ENCODE peak calls at places on chromosomes 3 and 15, in seven cellular contexts. One of them, this sample, is unnamed.
A peak's percentile ranks its signal among the peaks of the same experiment; 100 is the strongest.

GRCh38 chr15:39300451-39301153 is 280.3 kb upstream of the THBS1 start:
- DNase-seq in HepG2: no peak
- DNase-seq in HCT116: no peak
- DNase-seq in keratinocyte: no peak
- DNase-seq in neuronal stem cell: no peak
- DNase-seq in mammary epithelial cell: peak; percentile 49
- DNase-seq in adipocyte: peak; percentile 84
- DNase-seq in this sample: no peak

GRCh38 chr3:177590826-177591225 is 393.5 kb upstream of the TBL1XR1 start:
- DNase-seq in HepG2: no peak
- DNase-seq in HCT116: no peak
- DNase-seq in keratinocyte: no peak
- DNase-seq in neuronal stem cell: no peak
- DNase-seq in mammary epithelial cell: peak; percentile 46
- DNase-seq in adipocyte: no peak
- DNase-seq in this sample: no peak

GRCh38 chr15:85925649-85926237 is 131.0 kb upstream of the KLHL25 start:
- DNase-seq in HepG2: no peak
- DNase-seq in HCT116: no peak
- DNase-seq in keratinocyte: no peak
- DNase-seq in neuronal stem cell: no peak
- DNase-seq in mammary epithelial cell: no peak
- DNase-seq in adipocyte: no peak
- DNase-seq in this sample: no peak

GRCh38 chr3:12287727-12288465 is 974 bp upstream of the PPARG start:
- DNase-seq in HepG2: no peak
- DNase-seq in HCT116: no peak
- DNase-seq in keratinocyte: no peak
- DNase-seq in neuronal stem cell: peak; percentile 44
- DNase-seq in mammary epithelial cell: no peak
- DNase-seq in adipocyte: peak; percentile 82
- DNase-seq in this sample: peak; percentile 77

GRCh38 chr3:30688776-30689175 is 82.4 kb downstream of the TGFBR2 start:
- DNase-seq in HepG2: no peak
- DNase-seq in HCT116: no peak
- DNase-seq in keratinocyte: peak; percentile 13
- DNase-seq in neuronal stem cell: no peak
- DNase-seq in mammary epithelial cell: no peak
- DNase-seq in adipocyte: no peak
- DNase-seq in this sample: no peak

GRCh38 chr3:55882006-55882405 is 394.9 kb upstream of the WNT5A start:
- DNase-seq in HepG2: no peak
- DNase-seq in HCT116: no peak
- DNase-seq in keratinocyte: no peak
- DNase-seq in neuronal stem cell: no peak
- DNase-seq in mammary epithelial cell: no peak
- DNase-seq in adipocyte: no peak
- DNase-seq in this sample: no peak

GRCh38 chr3:59424268-59425010 is 374.6 kb upstream of the CFAP20DC start:
- DNase-seq in HepG2: no peak
- DNase-seq in HCT116: no peak
- DNase-seq in keratinocyte: peak; percentile 36
- DNase-seq in neuronal stem cell: no peak
- DNase-seq in mammary epithelial cell: peak; percentile 92
- DNase-seq in adipocyte: peak; percentile 80
- DNase-seq in this sample: no peak

GRCh38 chr15:43912991-43913927 is 86.5 kb downstream of the WDR76 start:
- DNase-seq in HepG2: peak; percentile 46
- DNase-seq in HCT116: peak; percentile 92
- DNase-seq in keratinocyte: peak; percentile 93
- DNase-seq in neuronal stem cell: no peak
- DNase-seq in mammary epithelial cell: peak; percentile 93
- DNase-seq in adipocyte: peak; percentile 88
- DNase-seq in this sample: no peak

GRCh38 chr3:181541414-181541813 is 170.3 kb upstream of the SOX2 start:
- DNase-seq in HepG2: no peak
- DNase-seq in HCT116: no peak
- DNase-seq in keratinocyte: no peak
- DNase-seq in neuronal stem cell: no peak
- DNase-seq in mammary epithelial cell: peak; percentile 60
- DNase-seq in adipocyte: no peak
- DNase-seq in this sample: no peak

GRCh38 chr3:175260145-175260794 is 401.1 kb downstream of the NAALADL2 start:
- DNase-seq in HepG2: no peak
- DNase-seq in HCT116: no peak
- DNase-seq in keratinocyte: no peak
- DNase-seq in neuronal stem cell: no peak
- DNase-seq in mammary epithelial cell: peak; percentile 60
- DNase-seq in adipocyte: peak; percentile 54
- DNase-seq in this sample: no peak

GRCh38 chr15:54810496-54810895 is 386.2 kb downstream of the RSL24D1 start:
- DNase-seq in HepG2: no peak
- DNase-seq in HCT116: no peak
- DNase-seq in keratinocyte: no peak
- DNase-seq in neuronal stem cell: no peak
- DNase-seq in mammary epithelial cell: no peak
- DNase-seq in adipocyte: no peak
- DNase-seq in this sample: no peak

GRCh38 chr3:5122741-5123706 is 932 bp downstream of the ARL8B start:
- DNase-seq in HepG2: peak; percentile 54
- DNase-seq in HCT116: no peak
- DNase-seq in keratinocyte: peak; percentile 66
- DNase-seq in neuronal stem cell: peak; percentile 48
- DNase-seq in mammary epithelial cell: peak; percentile 96
- DNase-seq in adipocyte: peak; percentile 80
- DNase-seq in this sample: peak; percentile 62

GRCh38 chr3:82410366-82410765 is 648.9 kb upstream of the GBE1 start:
- DNase-seq in HepG2: no peak
- DNase-seq in HCT116: no peak
- DNase-seq in keratinocyte: no peak
- DNase-seq in neuronal stem cell: no peak
- DNase-seq in mammary epithelial cell: no peak
- DNase-seq in adipocyte: no peak
- DNase-seq in this sample: no peak

GRCh38 chr3:197010556-197011351 is 18.9 kb downstream of the MELTF start:
- DNase-seq in HepG2: no peak
- DNase-seq in HCT116: no peak
- DNase-seq in keratinocyte: no peak
- DNase-seq in neuronal stem cell: no peak
- DNase-seq in mammary epithelial cell: no peak
- DNase-seq in adipocyte: no peak
- DNase-seq in this sample: peak; percentile 86

GRCh38 chr3:160684368-160684740 is 7.4 kb downstream of the ARL14 start:
- DNase-seq in HepG2: no peak
- DNase-seq in HCT116: no peak
- DNase-seq in keratinocyte: no peak
- DNase-seq in neuronal stem cell: no peak
- DNase-seq in mammary epithelial cell: no peak
- DNase-seq in adipocyte: no peak
- DNase-seq in this sample: no peak

GRCh38 chr3:112858410-112859069 is 11.9 kb upstream of the CD200R1L start:
- DNase-seq in HepG2: no peak
- DNase-seq in HCT116: no peak
- DNase-seq in keratinocyte: no peak
- DNase-seq in neuronal stem cell: no peak
- DNase-seq in mammary epithelial cell: peak; percentile 4
- DNase-seq in adipocyte: no peak
- DNase-seq in this sample: no peak

GRCh38 chr3:59127071-59127470 is 77.2 kb upstream of the CFAP20DC start:
- DNase-seq in HepG2: no peak
- DNase-seq in HCT116: no peak
- DNase-seq in keratinocyte: no peak
- DNase-seq in neuronal stem cell: no peak
- DNase-seq in mammary epithelial cell: peak; percentile 82
- DNase-seq in adipocyte: peak; percentile 88
- DNase-seq in this sample: peak; percentile 21

GRCh38 chr15:97978408-97979130 is 18.1 kb downstream of the ARRDC4 start:
- DNase-seq in HepG2: peak; percentile 58
- DNase-seq in HCT116: no peak
- DNase-seq in keratinocyte: no peak
- DNase-seq in neuronal stem cell: no peak
- DNase-seq in mammary epithelial cell: no peak
- DNase-seq in adipocyte: no peak
- DNase-seq in this sample: no peak

GRCh38 chr15:77532067-77532710 is 100.5 kb downstream of the LINGO1 start:
- DNase-seq in HepG2: no peak
- DNase-seq in HCT116: no peak
- DNase-seq in keratinocyte: no peak
- DNase-seq in neuronal stem cell: no peak
- DNase-seq in mammary epithelial cell: no peak
- DNase-seq in adipocyte: no peak
- DNase-seq in this sample: no peak

GRCh38 chr3:114299421-114299820 is 5.6 kb downstream of the TIGIT start:
- DNase-seq in HepG2: peak; percentile 40
- DNase-seq in HCT116: peak; percentile 37
- DNase-seq in keratinocyte: no peak
- DNase-seq in neuronal stem cell: no peak
- DNase-seq in mammary epithelial cell: no peak
- DNase-seq in adipocyte: peak; percentile 17
- DNase-seq in this sample: peak; percentile 57

GRCh38 chr3:46372492-46373359 is 2.0 kb downstream of the CCR5 start:
- DNase-seq in HepG2: no peak
- DNase-seq in HCT116: no peak
- DNase-seq in keratinocyte: no peak
- DNase-seq in neuronal stem cell: no peak
- DNase-seq in mammary epithelial cell: peak; percentile 42
- DNase-seq in adipocyte: no peak
- DNase-seq in this sample: no peak

GRCh38 chr3:137224464-137224863 is 266.7 kb downstream of the IL20RB start:
- DNase-seq in HepG2: no peak
- DNase-seq in HCT116: no peak
- DNase-seq in keratinocyte: no peak
- DNase-seq in neuronal stem cell: no peak
- DNase-seq in mammary epithelial cell: no peak
- DNase-seq in adipocyte: no peak
- DNase-seq in this sample: no peak

GRCh38 chr15:69144530-69144929 is 15.9 kb upstream of the GLCE start:
- DNase-seq in HepG2: no peak
- DNase-seq in HCT116: no peak
- DNase-seq in keratinocyte: no peak
- DNase-seq in neuronal stem cell: no peak
- DNase-seq in mammary epithelial cell: no peak
- DNase-seq in adipocyte: no peak
- DNase-seq in this sample: no peak
- H3K9ac ChIP-seq in HepG2: no peak overlapping the region
- H3K9ac ChIP-seq in HCT116: no peak overlapping the region
- H3K9ac ChIP-seq in keratinocyte: no peak overlapping the region
- H3K9ac ChIP-seq in neuronal stem cell: no peak overlapping the region
- H3K9ac ChIP-seq in mammary epithelial cell: no peak overlapping the region
- H3K9ac ChIP-seq in adipocyte: no peak overlapping the region
- H3K9ac ChIP-seq in this sample: no peak overlapping the region

DNA sequence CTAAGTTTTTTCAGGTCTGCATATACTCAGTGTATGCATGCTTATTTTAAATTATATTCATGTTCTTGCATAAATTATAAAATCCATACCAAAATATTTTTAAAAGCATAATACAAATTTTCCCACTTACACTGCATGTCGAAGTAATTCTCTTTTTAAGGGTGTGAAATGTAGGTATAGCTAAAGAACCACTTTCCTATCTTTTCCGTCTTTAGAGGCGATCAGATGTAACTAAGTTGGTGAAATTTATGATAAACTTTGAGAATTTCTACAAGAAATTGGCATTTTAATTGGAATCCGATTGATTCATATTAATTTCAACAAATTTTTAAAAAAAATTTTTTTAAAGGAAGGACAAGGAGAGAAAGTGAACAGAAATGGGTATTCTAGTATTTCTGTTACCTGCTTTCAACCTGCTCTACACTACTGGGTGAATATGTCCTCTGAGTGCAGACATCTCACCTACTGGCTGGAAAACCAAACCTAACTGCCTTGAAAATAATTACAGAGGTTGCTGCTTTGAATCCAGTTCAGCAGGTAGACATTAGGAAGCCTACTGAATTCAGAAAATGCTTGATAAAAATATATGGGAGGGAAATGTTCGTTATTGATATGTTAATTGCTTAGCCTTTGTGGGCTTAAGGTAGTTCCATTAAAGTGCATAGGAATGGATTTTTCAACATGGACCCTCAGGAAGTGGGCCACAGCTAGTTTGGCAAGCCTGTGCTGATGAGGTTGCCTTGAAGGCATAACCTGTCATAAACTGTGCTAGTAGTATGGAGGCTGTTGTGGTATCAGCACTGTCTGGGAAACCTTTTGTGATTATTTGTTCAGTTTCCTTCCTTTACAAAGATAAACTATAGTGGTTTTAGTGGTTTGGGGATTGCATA is 5.1 kb downstream of the TRIM71 start:
- DNase-seq in HepG2: no peak
- DNase-seq in HCT116: no peak
- DNase-seq in keratinocyte: no peak
- DNase-seq in neuronal stem cell: no peak
- DNase-seq in mammary epithelial cell: no peak
- DNase-seq in adipocyte: no peak
- DNase-seq in this sample: no peak
- H3K9ac ChIP-seq in HepG2: peak overlapping the region; percentile 95
- H3K9ac ChIP-seq in HCT116: no peak overlapping the region
- H3K9ac ChIP-seq in keratinocyte: no peak overlapping the region
- H3K9ac ChIP-seq in neuronal stem cell: no peak overlapping the region
- H3K9ac ChIP-seq in mammary epithelial cell: no peak overlapping the region
- H3K9ac ChIP-seq in adipocyte: no peak overlapping the region
- H3K9ac ChIP-seq in this sample: no peak overlapping the region

DNA sequence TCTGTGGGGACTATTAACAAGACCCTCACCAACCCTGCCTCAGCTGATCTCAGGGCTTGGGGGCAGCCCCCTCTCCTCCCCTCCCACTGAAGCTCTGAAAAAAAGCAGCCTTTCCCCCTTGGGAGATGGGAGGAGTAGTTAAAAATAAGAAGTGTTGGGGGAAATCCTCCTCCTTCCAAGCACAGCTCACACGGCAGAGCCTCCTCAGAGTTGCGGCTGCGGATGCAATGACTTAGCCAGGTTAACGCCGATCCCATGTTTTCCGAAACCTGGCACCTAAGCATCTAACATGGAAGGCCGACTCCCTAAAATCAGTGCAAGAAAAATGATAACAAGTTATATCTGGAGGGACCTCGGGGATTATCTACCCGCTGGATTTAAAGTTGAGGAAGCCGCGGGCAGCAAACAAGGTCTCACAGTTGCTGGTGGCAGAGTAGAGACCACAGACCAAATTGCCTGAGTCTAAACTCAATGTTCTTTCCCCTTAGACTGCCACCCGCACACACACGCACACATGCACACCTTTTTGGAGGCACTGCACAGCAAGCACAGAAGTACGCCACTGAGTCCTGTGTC is 1.1 kb upstream of the TPM1 start:
- DNase-seq in HepG2: no peak
- DNase-seq in HCT116: no peak
- DNase-seq in keratinocyte: no peak
- DNase-seq in neuronal stem cell: no peak
- DNase-seq in mammary epithelial cell: peak; percentile 48
- DNase-seq in adipocyte: no peak
- DNase-seq in this sample: no peak
- H3K9ac ChIP-seq in HepG2: peak overlapping the region; percentile 83
- H3K9ac ChIP-seq in HCT116: no peak overlapping the region
- H3K9ac ChIP-seq in keratinocyte: peak overlapping the region; percentile 63
- H3K9ac ChIP-seq in neuronal stem cell: peak overlapping the region; percentile 98
- H3K9ac ChIP-seq in mammary epithelial cell: peak overlapping the region; percentile 51
- H3K9ac ChIP-seq in adipocyte: no peak overlapping the region
- H3K9ac ChIP-seq in this sample: peak overlapping the region; percentile 99

GRCh38 chr3:51389423-51390183 is 1.5 kb upstream of the RBM15B start:
- DNase-seq in HepG2: peak; percentile 42
- DNase-seq in HCT116: no peak
- DNase-seq in keratinocyte: no peak
- DNase-seq in neuronal stem cell: no peak
- DNase-seq in mammary epithelial cell: no peak
- DNase-seq in adipocyte: peak; percentile 83
- DNase-seq in this sample: peak; percentile 84
- H3K9ac ChIP-seq in HepG2: no peak overlapping the region
- H3K9ac ChIP-seq in HCT116: no peak overlapping the region
- H3K9ac ChIP-seq in keratinocyte: no peak overlapping the region
- H3K9ac ChIP-seq in neuronal stem cell: no peak overlapping the region
- H3K9ac ChIP-seq in mammary epithelial cell: no peak overlapping the region
- H3K9ac ChIP-seq in adipocyte: peak overlapping the region; percentile 77
- H3K9ac ChIP-seq in this sample: no peak overlapping the region